ENCODE peak calls at places on chromosomes 4 and X, in seven cellular contexts. One of them, this sample, is unnamed.

GRCh38 chr4:26787461-26788340 is 72.9 kb upstream of the STIM2 start:
- DNase-seq in body of pancreas: peak; percentile 55
- DNase-seq in tibial artery: no peak
- DNase-seq in breast epithelium: peak; percentile 65
- DNase-seq in GM12878: no peak
- DNase-seq in epithelial cell of proximal tubule: peak; percentile 6
- DNase-seq in OCI-LY7: peak; percentile 88
- DNase-seq in this sample: no peak

GRCh38 chrX:120380699-120381098 is 18.8 kb downstream of the ATP1B4 start:
- DNase-seq in breast epithelium: no peak
- DNase-seq in tibial artery: no peak
- DNase-seq in GM12878: no peak
- DNase-seq in epithelial cell of proximal tubule: no peak
- DNase-seq in body of pancreas: peak; percentile 2
- DNase-seq in OCI-LY7: peak; percentile 74
- DNase-seq in this sample: no peak

GRCh38 chr4:168551211-168551610 is 54.4 kb downstream of the PALLD start:
- DNase-seq in OCI-LY7: no peak
- DNase-seq in tibial artery: no peak
- DNase-seq in GM12878: no peak
- DNase-seq in body of pancreas: no peak
- DNase-seq in epithelial cell of proximal tubule: no peak
- DNase-seq in breast epithelium: no peak
- DNase-seq in this sample: no peak

GRCh38 chr4:174434455-174434854 is 87.8 kb downstream of the HPGD start:
- DNase-seq in breast epithelium: no peak
- DNase-seq in body of pancreas: no peak
- DNase-seq in epithelial cell of proximal tubule: no peak
- DNase-seq in GM12878: no peak
- DNase-seq in tibial artery: no peak
- DNase-seq in OCI-LY7: no peak
- DNase-seq in this sample: no peak

GRCh38 chrX:23982891-23983290 is 44.1 kb downstream of the KLHL15 start:
- DNase-seq in GM12878: no peak
- DNase-seq in epithelial cell of proximal tubule: no peak
- DNase-seq in body of pancreas: no peak
- DNase-seq in tibial artery: no peak
- DNase-seq in OCI-LY7: no peak
- DNase-seq in breast epithelium: no peak
- DNase-seq in this sample: no peak

GRCh38 chr4:95216636-95217035 is 332.1 kb downstream of the UNC5C start:
- DNase-seq in epithelial cell of proximal tubule: no peak
- DNase-seq in breast epithelium: no peak
- DNase-seq in GM12878: no peak
- DNase-seq in body of pancreas: no peak
- DNase-seq in tibial artery: no peak
- DNase-seq in OCI-LY7: no peak
- DNase-seq in this sample: no peak

GRCh38 chrX:39196192-39197102 is 395.2 kb downstream of the MID1IP1 start:
- DNase-seq in GM12878: peak; percentile 90
- DNase-seq in body of pancreas: peak; percentile 43
- DNase-seq in tibial artery: no peak
- DNase-seq in epithelial cell of proximal tubule: no peak
- DNase-seq in breast epithelium: no peak
- DNase-seq in OCI-LY7: peak; percentile 11
- DNase-seq in this sample: peak; percentile 72

GRCh38 chr4:13527983-13528822 is 16.1 kb downstream of the NKX3-2 start:
- DNase-seq in GM12878: peak; percentile 56
- DNase-seq in tibial artery: no peak
- DNase-seq in epithelial cell of proximal tubule: no peak
- DNase-seq in OCI-LY7: peak; percentile 66
- DNase-seq in breast epithelium: no peak
- DNase-seq in body of pancreas: no peak
- DNase-seq in this sample: peak; percentile 60

GRCh38 chr4:38318737-38319455 is 345.1 kb upstream of the KLF3 start:
- DNase-seq in GM12878: peak; percentile 87
- DNase-seq in body of pancreas: peak; percentile 93
- DNase-seq in epithelial cell of proximal tubule: peak; percentile 89
- DNase-seq in OCI-LY7: peak; percentile 43
- DNase-seq in breast epithelium: peak; percentile 88
- DNase-seq in tibial artery: peak; percentile 92
- DNase-seq in this sample: peak; percentile 74

GRCh38 chr4:26475716-26476115 is 14.6 kb downstream of the CCKAR start:
- DNase-seq in breast epithelium: no peak
- DNase-seq in GM12878: no peak
- DNase-seq in epithelial cell of proximal tubule: no peak
- DNase-seq in OCI-LY7: no peak
- DNase-seq in tibial artery: no peak
- DNase-seq in body of pancreas: no peak
- DNase-seq in this sample: no peak

GRCh38 chr4:88967883-88968316 is 89.1 kb downstream of the FAM13A start:
- DNase-seq in body of pancreas: no peak
- DNase-seq in breast epithelium: no peak
- DNase-seq in GM12878: no peak
- DNase-seq in OCI-LY7: no peak
- DNase-seq in epithelial cell of proximal tubule: no peak
- DNase-seq in tibial artery: no peak
- DNase-seq in this sample: no peak

GRCh38 chr4:10279261-10279660 is 162.7 kb upstream of the WDR1 start:
- DNase-seq in epithelial cell of proximal tubule: no peak
- DNase-seq in body of pancreas: no peak
- DNase-seq in breast epithelium: no peak
- DNase-seq in OCI-LY7: no peak
- DNase-seq in GM12878: no peak
- DNase-seq in tibial artery: no peak
- DNase-seq in this sample: no peak

GRCh38 chr4:122221322-122221721 is 69.2 kb downstream of the BLTP1 start:
- DNase-seq in OCI-LY7: no peak
- DNase-seq in GM12878: no peak
- DNase-seq in body of pancreas: no peak
- DNase-seq in breast epithelium: no peak
- DNase-seq in tibial artery: no peak
- DNase-seq in epithelial cell of proximal tubule: no peak
- DNase-seq in this sample: no peak

GRCh38 chrX:109535578-109535977 is 1.1 kb upstream of the NXT2 start:
- DNase-seq in tibial artery: no peak
- DNase-seq in GM12878: no peak
- DNase-seq in OCI-LY7: no peak
- DNase-seq in breast epithelium: no peak
- DNase-seq in body of pancreas: no peak
- DNase-seq in epithelial cell of proximal tubule: no peak
- DNase-seq in this sample: no peak

GRCh38 chrX:112672788-112673560 is 6.8 kb downstream of the LHFPL1 start:
- DNase-seq in epithelial cell of proximal tubule: no peak
- DNase-seq in OCI-LY7: no peak
- DNase-seq in body of pancreas: no peak
- DNase-seq in GM12878: no peak
- DNase-seq in breast epithelium: no peak
- DNase-seq in tibial artery: no peak
- DNase-seq in this sample: no peak

GRCh38 chr4:139651282-139652194 is 14.1 kb upstream of the MGST2 start:
- DNase-seq in breast epithelium: peak; percentile 67
- DNase-seq in OCI-LY7: peak; percentile 74
- DNase-seq in body of pancreas: peak; percentile 86
- DNase-seq in epithelial cell of proximal tubule: no peak
- DNase-seq in GM12878: no peak
- DNase-seq in tibial artery: peak; percentile 74
- DNase-seq in this sample: peak; percentile 43

GRCh38 chr4:145808848-145809512 is 129.0 kb downstream of the C4orf51 start:
- DNase-seq in GM12878: no peak
- DNase-seq in body of pancreas: no peak
- DNase-seq in OCI-LY7: no peak
- DNase-seq in breast epithelium: no peak
- DNase-seq in epithelial cell of proximal tubule: no peak
- DNase-seq in tibial artery: no peak
- DNase-seq in this sample: no peak

DNA sequence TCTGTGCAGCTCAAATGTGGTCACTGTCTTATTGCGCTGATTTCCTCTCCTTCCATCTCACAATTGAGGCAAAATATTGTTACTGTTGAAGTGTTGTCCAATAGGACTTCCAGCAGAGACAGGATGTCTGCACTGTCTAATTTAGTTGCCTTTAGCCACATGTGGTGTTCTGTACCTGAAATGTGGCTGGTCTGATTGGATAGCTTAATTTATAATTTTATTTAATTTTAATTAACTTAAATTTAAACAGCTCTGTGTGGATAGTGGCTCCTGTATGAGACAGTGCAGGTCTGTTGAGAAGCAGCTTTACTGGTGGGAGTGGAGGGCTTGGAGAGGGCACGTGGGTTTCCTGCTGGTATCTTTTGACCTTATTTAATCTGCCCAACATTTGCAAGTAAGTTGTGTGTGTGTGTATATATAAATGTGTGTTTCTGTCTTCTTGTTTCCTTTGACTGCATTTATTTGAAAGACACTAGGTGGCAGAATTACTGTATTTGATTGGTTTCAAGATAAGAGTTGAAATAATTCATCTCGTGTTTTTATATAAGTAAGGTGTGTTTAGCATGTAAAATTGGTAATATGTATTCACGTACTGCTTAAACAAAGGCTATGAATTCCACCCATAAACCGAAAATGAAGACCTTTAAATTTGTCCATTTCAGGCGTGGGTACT is 55.3 kb upstream of the MSANTD1 start:
- DNase-seq in GM12878: no peak
- DNase-seq in epithelial cell of proximal tubule: no peak
- DNase-seq in breast epithelium: no peak
- DNase-seq in tibial artery: no peak
- DNase-seq in body of pancreas: no peak
- DNase-seq in OCI-LY7: peak; percentile 16
- DNase-seq in this sample: no peak
- TF ChIP-seq CTCF in GM12878: no peak
- TF ChIP-seq CTCF in epithelial cell of proximal tubule: peak; percentile 19
- TF ChIP-seq CTCF in breast epithelium: peak; percentile 38
- TF ChIP-seq CTCF in tibial artery: peak; percentile 18
- TF ChIP-seq CTCF in body of pancreas: no peak
- TF ChIP-seq CTCF in OCI-LY7: peak; percentile 76
- TF ChIP-seq CTCF in this sample: no peak

GRCh38 chr4:86961103-86961502 is 26.3 kb downstream of the AFF1 start:
- DNase-seq in body of pancreas: no peak
- DNase-seq in tibial artery: no peak
- DNase-seq in breast epithelium: no peak
- DNase-seq in epithelial cell of proximal tubule: no peak
- DNase-seq in GM12878: no peak
- DNase-seq in OCI-LY7: peak; percentile 64
- DNase-seq in this sample: no peak
- H3K4me3 ChIP-seq in body of pancreas: no peak overlapping the region
- H3K4me3 ChIP-seq in tibial artery: no peak overlapping the region
- H3K4me3 ChIP-seq in breast epithelium: no peak overlapping the region
- H3K4me3 ChIP-seq in epithelial cell of proximal tubule: no peak overlapping the region
- H3K4me3 ChIP-seq in GM12878: peak overlapping the region; percentile 61
- H3K4me3 ChIP-seq in OCI-LY7: peak overlapping the region; percentile 60
- H3K4me3 ChIP-seq in this sample: peak overlapping the region; percentile 17

DNA sequence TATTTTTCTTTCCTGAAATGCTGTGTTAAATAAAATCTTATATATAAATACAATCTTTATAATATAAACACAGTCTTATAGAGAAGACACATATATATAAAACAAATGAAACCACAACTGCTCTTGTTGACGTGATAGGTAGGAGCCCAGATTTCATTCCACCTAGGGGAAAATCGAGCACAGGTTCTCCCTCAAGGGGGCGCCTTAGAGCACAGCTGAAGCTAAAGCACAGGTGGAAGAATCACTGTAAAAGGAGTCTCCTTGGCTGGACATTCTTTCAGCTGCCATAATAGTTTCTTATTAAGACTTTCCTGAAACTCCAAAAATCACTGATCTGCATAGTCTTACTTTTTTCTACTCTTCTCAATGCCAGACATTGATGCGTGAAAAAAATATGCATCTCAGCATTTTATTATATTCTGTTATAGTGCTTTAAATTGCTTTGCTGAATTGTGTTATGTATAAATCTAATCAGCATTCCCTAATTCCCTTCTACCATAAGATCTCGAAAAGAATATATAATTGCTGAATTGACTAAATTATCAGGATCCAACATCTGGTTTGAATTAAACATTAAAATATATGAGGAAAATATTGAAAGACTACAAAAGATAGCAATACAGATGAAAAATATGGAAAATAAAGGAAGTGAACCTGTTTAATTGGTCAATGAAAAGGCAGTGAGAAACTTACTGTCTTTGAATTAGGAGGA is 25.5 kb upstream of the RXFP1 start:
- DNase-seq in body of pancreas: peak; percentile 28
- DNase-seq in tibial artery: peak; percentile 20
- DNase-seq in breast epithelium: no peak
- DNase-seq in OCI-LY7: peak; percentile 14
- DNase-seq in epithelial cell of proximal tubule: no peak
- DNase-seq in GM12878: no peak
- DNase-seq in this sample: no peak
- TF ChIP-seq CTCF in body of pancreas: no peak
- TF ChIP-seq CTCF in tibial artery: peak; percentile 16
- TF ChIP-seq CTCF in breast epithelium: no peak
- TF ChIP-seq CTCF in OCI-LY7: peak; percentile 67
- TF ChIP-seq CTCF in epithelial cell of proximal tubule: peak; percentile 71
- TF ChIP-seq CTCF in GM12878: peak; percentile 47
- TF ChIP-seq CTCF in this sample: peak; percentile 63

GRCh38 chr4:3721186-3721585 is 45.0 kb upstream of the ADRA2C start:
- DNase-seq in breast epithelium: no peak
- DNase-seq in body of pancreas: no peak
- DNase-seq in epithelial cell of proximal tubule: no peak
- DNase-seq in OCI-LY7: no peak
- DNase-seq in tibial artery: no peak
- DNase-seq in GM12878: no peak
- DNase-seq in this sample: no peak
- H3K4me3 ChIP-seq in breast epithelium: no peak overlapping the region
- H3K4me3 ChIP-seq in body of pancreas: no peak overlapping the region
- H3K4me3 ChIP-seq in epithelial cell of proximal tubule: no peak overlapping the region
- H3K4me3 ChIP-seq in OCI-LY7: no peak overlapping the region
- H3K4me3 ChIP-seq in tibial artery: no peak overlapping the region
- H3K4me3 ChIP-seq in GM12878: no peak overlapping the region
- H3K4me3 ChIP-seq in this sample: no peak overlapping the region

GRCh38 chrX:134368140-134368539 is 91.8 kb upstream of the HPRT1 start:
- DNase-seq in OCI-LY7: no peak
- DNase-seq in epithelial cell of proximal tubule: no peak
- DNase-seq in body of pancreas: no peak
- DNase-seq in tibial artery: no peak
- DNase-seq in GM12878: no peak
- DNase-seq in breast epithelium: no peak
- DNase-seq in this sample: no peak

GRCh38 chrX:134373736-134374135 is 86.2 kb upstream of the HPRT1 start:
- DNase-seq in epithelial cell of proximal tubule: no peak
- DNase-seq in body of pancreas: no peak
- DNase-seq in OCI-LY7: no peak
- DNase-seq in breast epithelium: no peak
- DNase-seq in GM12878: no peak
- DNase-seq in tibial artery: no peak
- DNase-seq in this sample: no peak

GRCh38 chrX:134369576-134369975 is 90.4 kb upstream of the HPRT1 start:
- DNase-seq in body of pancreas: no peak
- DNase-seq in tibial artery: no peak
- DNase-seq in epithelial cell of proximal tubule: no peak
- DNase-seq in OCI-LY7: peak; percentile 47
- DNase-seq in breast epithelium: no peak
- DNase-seq in GM12878: peak; percentile 64
- DNase-seq in this sample: peak; percentile 80

GRCh38 chrX:134374294-134374693 is 85.7 kb upstream of the HPRT1 start:
- DNase-seq in body of pancreas: no peak
- DNase-seq in breast epithelium: no peak
- DNase-seq in epithelial cell of proximal tubule: no peak
- DNase-seq in tibial artery: no peak
- DNase-seq in OCI-LY7: peak; percentile 42
- DNase-seq in GM12878: no peak
- DNase-seq in this sample: no peak

GRCh38 chrX:134371133-134371532 is 88.8 kb upstream of the HPRT1 start:
- DNase-seq in epithelial cell of proximal tubule: no peak
- DNase-seq in OCI-LY7: no peak
- DNase-seq in breast epithelium: no peak
- DNase-seq in body of pancreas: no peak
- DNase-seq in GM12878: no peak
- DNase-seq in tibial artery: no peak
- DNase-seq in this sample: no peak
- TF ChIP-seq CTCF in epithelial cell of proximal tubule: no peak
- TF ChIP-seq CTCF in OCI-LY7: no peak
- TF ChIP-seq CTCF in breast epithelium: no peak
- TF ChIP-seq CTCF in body of pancreas: no peak
- TF ChIP-seq CTCF in GM12878: no peak
- TF ChIP-seq CTCF in tibial artery: no peak
- TF ChIP-seq CTCF in this sample: no peak

This sample was measured in GM12864.